ENCODE peak calls at places on chromosomes 1 and 21, in eight cellular contexts. Z is cardiac fibroblast, O is fibroblast of lung, A is astrocyte of the spinal cord, V is BJ, P is AG10803, L is upper lobe of left lung, E is esophagus squamous epithelium. D is an unnamed sample.

GRCh38 chr1:228323401-228323800 is 83.2 kb downstream of the TRIM11 start:
- DNase-seq in Z (no peak), O (no peak), A (no peak), V (no peak), P (no peak), L (peak; percentile 15), E (no peak), D (no peak)

GRCh38 chr1:100657876-100658715 is 61.4 kb upstream of the VCAM1 start:
- DNase-seq in Z (peak; percentile 51), O (peak; percentile 72), A (no peak), V (no peak), P (no peak), L (no peak), E (no peak), D (no peak)

GRCh38 chr1:156191292-156191954 is 2.5 kb upstream of the SLC25A44 start:
- DNase-seq in Z (no peak), O (no peak), A (no peak), V (no peak), P (no peak), L (no peak), E (no peak), D (no peak)

GRCh38 chr1:84083321-84083720 is 60.8 kb upstream of the PRKACB start:
- DNase-seq in Z (peak; percentile 21), O (no peak), A (no peak), V (no peak), P (no peak), L (no peak), E (no peak), D (no peak)

GRCh38 chr1:15417365-15417934 is 7.8 kb downstream of the EFHD2 start:
- DNase-seq in Z (peak; percentile 74), O (peak; percentile 77), A (peak; percentile 77), V (no peak), P (peak; percentile 34), L (peak; percentile 81), E (no peak), D (peak; percentile 62)

GRCh38 chr1:150237746-150238145 is 1.8 kb upstream of the ANP32E start:
- DNase-seq in Z (no peak), O (no peak), A (no peak), V (no peak), P (no peak), L (no peak), E (no peak), D (no peak)

GRCh38 chr1:39268112-39268581 is 63.7 kb downstream of the MACF1 start:
- DNase-seq in Z (peak; percentile 87), O (peak; percentile 91), A (peak; percentile 88), V (peak; percentile 68), P (peak; percentile 86), L (peak; percentile 50), E (no peak), D (peak; percentile 91)

GRCh38 chr1:22761821-22762220 is 51.2 kb downstream of the EPHB2 start:
- DNase-seq in Z (no peak), O (no peak), A (no peak), V (no peak), P (no peak), L (no peak), E (no peak), D (no peak)

GRCh38 chr21:31873275-31873695 is 465 bp downstream of the HUNK start:
- DNase-seq in Z (no peak), O (no peak), A (no peak), V (no peak), P (no peak), L (no peak), E (no peak), D (no peak)

GRCh38 chr1:7857951-7858350 is 5.1 kb upstream of the UTS2 start:
- DNase-seq in Z (no peak), O (no peak), A (no peak), V (no peak), P (no peak), L (no peak), E (no peak), D (no peak)

GRCh38 chr1:7857000-7857399 is 4.1 kb upstream of the UTS2 start:
- DNase-seq in Z (no peak), O (no peak), A (no peak), V (no peak), P (no peak), L (no peak), E (no peak), D (no peak)

GRCh38 chr1:7859406-7859805 is 6.5 kb upstream of the UTS2 start:
- DNase-seq in Z (no peak), O (no peak), A (no peak), V (no peak), P (no peak), L (no peak), E (no peak), D (no peak)

GRCh38 chr1:7853341-7854026 is 619 bp upstream of the UTS2 start:
- DNase-seq in Z (no peak), O (no peak), A (no peak), V (no peak), P (no peak), L (no peak), E (no peak), D (no peak)

GRCh38 chr1:7856345-7856744 is 3.5 kb upstream of the UTS2 start:
- DNase-seq in Z (peak; percentile 3), O (no peak), A (no peak), V (no peak), P (no peak), L (no peak), E (no peak), D (no peak)
- TF ChIP-seq CTCF in Z (no peak), O (peak; percentile 19), A (peak; percentile 17), V (no peak), P (peak; percentile 10), L (no peak), E (no peak), D (peak; percentile 39)

GRCh38 chr1:160453443-160453842 is 53.1 kb downstream of the VANGL2 start:
- DNase-seq in Z (no peak), O (no peak), A (no peak), V (no peak), P (no peak), L (no peak), E (no peak), D (no peak)
- H3K4me3 ChIP-seq in Z (no peak overlapping the region), O (no peak overlapping the region), A (no peak overlapping the region), V (no peak overlapping the region), P (no peak overlapping the region), L (no peak overlapping the region), E (no peak overlapping the region), D (no peak overlapping the region)

DNA sequence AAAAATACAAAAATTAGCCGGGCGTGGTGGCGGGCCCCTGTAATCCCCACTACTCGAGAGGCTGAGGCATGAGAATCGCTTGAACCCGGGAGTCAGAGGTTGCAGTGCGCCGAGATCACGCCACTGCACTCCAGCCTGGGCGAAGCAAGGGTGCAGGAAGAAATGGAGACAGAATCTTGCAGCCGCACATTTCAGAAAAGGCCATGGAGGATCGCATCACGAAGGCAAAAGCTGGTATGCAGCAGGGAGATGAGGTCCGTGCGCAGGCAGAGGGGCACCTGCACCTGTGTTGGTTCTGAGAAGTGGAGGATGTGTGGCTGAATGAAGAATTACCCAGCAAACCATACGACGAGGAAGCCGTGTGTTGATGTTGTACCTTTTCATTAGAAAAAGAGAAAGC is 53.0 kb upstream of the ABCG1 start:
- DNase-seq in Z (no peak), O (no peak), A (no peak), V (no peak), P (no peak), L (no peak), E (no peak), D (no peak)
- TF ChIP-seq CTCF in Z (no peak), O (no peak), A (no peak), V (no peak), P (no peak), L (no peak), E (no peak), D (no peak)

DNA sequence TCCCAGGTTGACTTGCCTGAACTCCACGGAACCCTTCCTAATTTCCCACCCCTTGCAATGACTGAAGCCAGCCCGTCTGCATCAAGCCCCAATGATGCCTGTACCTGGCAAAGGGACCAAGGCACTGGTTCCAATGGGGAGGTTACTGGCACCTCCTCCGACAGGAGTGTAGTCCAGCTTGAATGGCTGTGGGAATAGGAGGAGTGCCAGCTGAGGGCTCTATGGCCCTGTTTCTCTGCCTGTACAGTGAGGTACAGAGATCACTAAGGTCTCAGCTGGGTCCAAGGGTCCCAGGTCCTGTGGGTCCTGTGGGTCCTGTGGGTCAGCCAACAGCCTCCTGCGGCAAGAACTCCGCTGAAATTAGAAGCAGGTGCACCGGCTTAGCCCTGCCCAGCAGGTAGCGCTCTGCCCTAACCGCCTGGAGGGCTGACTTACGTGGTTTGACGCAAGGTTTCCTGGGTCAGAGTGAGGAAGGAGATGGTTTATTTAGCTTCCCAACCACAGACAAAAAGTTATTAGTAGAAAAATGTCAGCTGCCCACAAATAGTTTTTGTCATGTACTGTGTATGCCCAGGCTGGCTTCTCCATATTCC is 9.9 kb upstream of the SPRR4 start:
- DNase-seq in Z (no peak), O (no peak), A (no peak), V (no peak), P (no peak), L (no peak), E (no peak), D (no peak)
- H3K4me3 ChIP-seq in Z (no peak overlapping the region), O (no peak overlapping the region), A (no peak overlapping the region), V (no peak overlapping the region), P (no peak overlapping the region), L (no peak overlapping the region), E (no peak overlapping the region), D (no peak overlapping the region)

DNA sequence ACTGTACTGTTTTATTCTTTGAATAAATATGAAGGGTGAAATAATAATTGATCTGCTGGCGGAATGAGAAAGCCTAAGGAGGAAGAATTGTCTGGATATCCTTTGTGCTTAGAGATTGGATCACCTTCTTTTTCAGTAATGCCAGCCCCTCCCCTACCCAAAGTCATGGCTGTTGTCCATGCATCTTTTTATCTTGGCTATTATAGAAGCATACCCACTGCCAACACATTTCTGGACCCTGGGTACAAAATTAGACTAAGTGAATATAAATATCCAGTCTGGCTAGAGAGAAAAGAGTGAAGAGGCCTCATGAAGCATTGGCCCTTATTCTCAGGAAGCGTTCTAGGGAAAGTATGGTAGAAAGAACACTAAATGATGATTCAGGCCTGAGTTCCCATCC is 28.1 kb downstream of the AK4 start:
- DNase-seq in Z (no peak), O (no peak), A (no peak), V (no peak), P (no peak), L (no peak), E (no peak), D (no peak)
- TF ChIP-seq CTCF in Z (no peak), O (no peak), A (no peak), V (no peak), P (no peak), L (no peak), E (no peak), D (no peak)

GRCh38 chr1:243739335-243740003 is 110.6 kb downstream of the AKT3 start:
- DNase-seq in Z (no peak), O (no peak), A (no peak), V (no peak), P (no peak), L (no peak), E (no peak), D (no peak)
- H3K4me3 ChIP-seq in Z (no peak overlapping the region), O (no peak overlapping the region), A (no peak overlapping the region), V (no peak overlapping the region), P (no peak overlapping the region), L (no peak overlapping the region), E (no peak overlapping the region), D (no peak overlapping the region)

DNA sequence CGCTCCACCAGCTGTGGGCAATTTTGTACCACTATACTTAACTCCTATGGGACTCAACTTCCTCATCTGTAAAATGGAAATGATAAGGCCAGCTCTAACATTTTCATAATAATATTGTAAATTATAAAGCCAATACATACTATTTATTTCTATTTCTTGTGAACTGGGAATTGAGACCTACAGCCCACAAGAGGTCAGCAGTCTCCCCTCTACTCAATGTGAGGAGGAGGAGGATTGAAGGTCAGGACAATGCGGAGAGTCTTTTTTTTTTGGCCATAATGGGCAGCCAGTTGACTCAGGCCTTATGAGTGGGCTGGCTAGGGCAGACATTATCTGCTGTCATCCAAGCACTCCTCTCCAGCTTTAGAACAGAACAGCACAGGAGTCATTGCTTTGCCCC is 90.5 kb downstream of the NUF2 start:
- DNase-seq in Z (no peak), O (no peak), A (no peak), V (no peak), P (no peak), L (no peak), E (no peak), D (no peak)
- TF ChIP-seq CTCF in Z (no peak), O (no peak), A (no peak), V (no peak), P (no peak), L (no peak), E (no peak), D (no peak)